ENCODE peak calls at places on chromosomes 16 and 17, in seven cellular contexts. M is psoas muscle; L is lower lobe of right lung; K is astrocyte; B is hepatocyte; H is OCI-LY7; X is CD8-positive, alpha-beta T cell. C is an unnamed sample.
A peak's percentile ranks its signal among the peaks of the same experiment; 100 is the strongest.

GRCh38 chr17:47204722-47205418 is 4.3 kb upstream of the MYL4 start:
- DNase-seq in M (no peak), L (no peak), K (peak; percentile 55), B (no peak), H (peak; percentile 87), X (no peak), C (no peak)

GRCh38 chr17:46942441-46943217 is 19.7 kb downstream of the GOSR2 start:
- DNase-seq in M (peak; percentile 81), L (peak; percentile 71), K (peak; percentile 31), B (peak; percentile 85), H (peak; percentile 79), X (no peak), C (peak; percentile 83)

GRCh38 chr16:8109510-8110369 is 480.6 kb downstream of the TMEM114 start:
- DNase-seq in M (no peak), L (no peak), K (no peak), B (no peak), H (no peak), X (no peak), C (no peak)

GRCh38 chr17:59838196-59838911 is 54.4 kb downstream of the TUBD1 start:
- DNase-seq in M (no peak), L (no peak), K (no peak), B (peak; percentile 20), H (no peak), X (no peak), C (peak; percentile 24)

GRCh38 chr17:77888242-77889134 is 70.0 kb upstream of the TNRC6C start:
- DNase-seq in M (peak; percentile 43), L (peak; percentile 24), K (peak; percentile 6), B (no peak), H (no peak), X (no peak), C (peak; percentile 25)

GRCh38 chr17:33438578-33438977 is 145.5 kb upstream of the ASIC2 start:
- DNase-seq in M (no peak), L (no peak), K (no peak), B (no peak), H (no peak), X (no peak), C (no peak)

GRCh38 chr17:35668807-35669206 is 62.6 kb upstream of the RASL10B start:
- DNase-seq in M (no peak), L (no peak), K (no peak), B (peak; percentile 9), H (no peak), X (no peak), C (no peak)

GRCh38 chr16:4064950-4065352 is 51.3 kb downstream of the ADCY9 start:
- DNase-seq in M (no peak), L (no peak), K (no peak), B (no peak), H (no peak), X (no peak), C (no peak)

GRCh38 chr17:50191070-50192045 is 10.1 kb downstream of the COL1A1 start:
- DNase-seq in M (no peak), L (no peak), K (peak; percentile 65), B (no peak), H (no peak), X (no peak), C (peak; percentile 61)

GRCh38 chr17:49292901-49293300 is 62.3 kb upstream of the PHOSPHO1 start:
- DNase-seq in M (no peak), L (no peak), K (no peak), B (no peak), H (no peak), X (no peak), C (no peak)

GRCh38 chr16:48075398-48075797 is 80.4 kb downstream of the ABCC12 start:
- DNase-seq in M (no peak), L (no peak), K (peak; percentile 76), B (no peak), H (no peak), X (no peak), C (no peak)

GRCh38 chr16:27259710-27260109 is 8.9 kb downstream of the NSMCE1 start:
- DNase-seq in M (no peak), L (no peak), K (no peak), B (no peak), H (no peak), X (no peak), C (no peak)

GRCh38 chr16:30397776-30398659 is 2.8 kb downstream of the ZNF48 start:
- DNase-seq in M (peak; percentile 41), L (no peak), K (no peak), B (no peak), H (no peak), X (no peak), C (no peak)

GRCh38 chr17:44053130-44053872 is 13.2 kb downstream of the LSM12 start:
- DNase-seq in M (no peak), L (no peak), K (no peak), B (no peak), H (no peak), X (no peak), C (no peak)

GRCh38 chr16:77376358-77376757 is 58.5 kb downstream of the ADAMTS18 start:
- DNase-seq in M (no peak), L (no peak), K (no peak), B (no peak), H (peak; percentile 10), X (no peak), C (no peak)

GRCh38 chr16:78551487-78552085 is 452.1 kb downstream of the WWOX start:
- DNase-seq in M (no peak), L (no peak), K (no peak), B (no peak), H (no peak), X (no peak), C (no peak)

GRCh38 chr17:70313450-70313849 is 144.1 kb downstream of the KCNJ2 start:
- DNase-seq in M (no peak), L (no peak), K (peak; percentile 83), B (no peak), H (no peak), X (no peak), C (no peak)

GRCh38 chr16:2422123-2422867 is 7.0 kb upstream of the CCNF start:
- DNase-seq in M (no peak), L (no peak), K (no peak), B (no peak), H (peak; percentile 31), X (no peak), C (no peak)

GRCh38 chr16:83602797-83603735 is 204.7 kb upstream of the HSBP1 start:
- DNase-seq in M (no peak), L (no peak), K (no peak), B (no peak), H (no peak), X (no peak), C (no peak)

GRCh38 chr16:83609178-83609577 is 198.6 kb upstream of the HSBP1 start:
- DNase-seq in M (no peak), L (no peak), K (no peak), B (no peak), H (no peak), X (no peak), C (no peak)

GRCh38 chr16:83603981-83604570 is 203.7 kb upstream of the HSBP1 start:
- DNase-seq in M (no peak), L (no peak), K (no peak), B (no peak), H (no peak), X (no peak), C (no peak)

DNA sequence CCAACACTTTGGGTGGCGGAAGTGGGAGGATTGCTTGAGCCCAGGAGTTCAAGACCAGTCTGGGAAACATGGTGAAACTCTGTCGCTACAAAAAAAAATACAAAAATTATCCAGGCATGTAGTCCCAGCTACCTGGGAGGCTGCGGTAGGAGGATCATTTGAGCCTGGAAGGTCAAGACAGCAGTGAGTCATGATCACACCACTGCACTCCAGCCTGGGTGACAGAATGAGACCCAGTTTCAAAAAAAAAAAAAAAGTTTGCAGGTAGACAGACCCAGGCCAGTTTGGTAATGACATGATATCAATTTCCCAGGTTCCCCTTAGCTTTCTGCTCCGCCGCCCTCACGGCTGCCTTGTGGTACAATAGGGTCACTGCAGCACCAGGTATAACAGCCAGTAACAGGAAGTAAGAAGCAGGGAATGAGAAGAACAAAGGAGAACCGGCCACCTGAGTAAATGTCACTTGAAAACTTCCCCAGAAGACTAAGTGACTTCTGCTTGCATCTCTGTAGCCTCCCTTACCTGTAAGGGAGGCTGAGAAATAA is 201.2 kb upstream of the HSBP1 start:
- DNase-seq in M (no peak), L (no peak), K (no peak), B (peak; percentile 16), H (peak; percentile 10), X (no peak), C (no peak)
- TF ChIP-seq CTCF in M (no peak), L (no peak), K (no peak), B (no peak), H (no peak), X (no peak), C (no peak)

GRCh38 chr17:2705888-2706795 is 5.4 kb downstream of the CLUH start:
- DNase-seq in M (peak; percentile 45), L (peak; percentile 45), K (no peak), B (no peak), H (no peak), X (no peak), C (peak; percentile 63)
- H3K4me1 ChIP-seq in M (peaks cover 51% of the 10 kb centered on the region), L (peaks cover 40% of the 10 kb centered on the region), K (peaks cover 25% of the 10 kb centered on the region), B (peaks cover 36% of the 10 kb centered on the region), H (peaks cover 24% of the 10 kb centered on the region), X (peaks cover 36% of the 10 kb centered on the region), C (peaks cover 19% of the 10 kb centered on the region)

GRCh38 chr17:29295420-29295819 is 1.5 kb upstream of the NUFIP2 start:
- DNase-seq in M (no peak), L (no peak), K (no peak), B (no peak), H (no peak), X (no peak), C (no peak)

GRCh38 chr17:29294580-29294900 is 592 bp upstream of the NUFIP2 start:
- DNase-seq in M (no peak), L (no peak), K (no peak), B (no peak), H (no peak), X (no peak), C (no peak)

GRCh38 chr17:29292992-29293889 is 707 bp downstream of the NUFIP2 start:
- DNase-seq in M (peak; percentile 80), L (peak; percentile 80), K (peak; percentile 16), B (peak; percentile 83), H (peak; percentile 76), X (peak; percentile 12), C (peak; percentile 89)

GRCh38 chr17:29292071-29292991 is 1.6 kb downstream of the NUFIP2 start:
- DNase-seq in M (peak; percentile 81), L (peak; percentile 81), K (no peak), B (peak; percentile 78), H (peak; percentile 62), X (peak; percentile 17), C (peak; percentile 90)

DNA sequence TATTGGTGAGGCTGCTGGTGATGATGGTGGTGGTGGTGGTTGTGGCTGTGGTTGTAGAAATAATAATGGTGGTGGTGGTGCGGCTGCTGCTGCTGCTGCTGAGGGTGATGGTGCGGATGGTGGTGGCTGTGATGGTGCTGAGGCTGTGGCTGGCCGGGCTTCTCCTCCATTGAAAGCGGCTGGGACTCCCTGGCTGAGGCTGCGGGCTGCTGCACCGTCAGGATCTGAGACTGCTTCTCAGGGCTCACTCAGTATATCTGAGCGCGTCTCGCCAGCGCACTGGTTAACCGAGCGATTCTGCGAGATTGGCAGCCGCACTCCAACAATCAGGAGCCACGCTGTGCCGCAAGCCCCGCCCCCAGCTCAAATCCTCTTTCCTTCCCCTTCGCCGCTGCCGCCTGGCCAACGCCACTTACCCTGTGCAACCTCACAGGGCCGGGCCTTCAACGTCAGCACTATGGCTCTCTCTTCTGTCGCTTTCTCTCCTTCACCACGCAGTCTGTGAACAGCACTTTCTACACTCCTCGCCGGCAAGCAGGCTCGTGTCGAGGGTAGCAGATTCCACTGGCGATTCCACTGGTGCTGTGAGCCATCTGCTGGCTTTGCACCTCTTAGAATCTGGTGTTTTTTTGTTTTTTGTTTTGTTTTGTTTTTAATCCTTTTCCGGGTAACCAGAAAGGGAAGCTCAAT is at the start of gene NUFIP2:
- DNase-seq in M (peak; percentile 100), L (peak; percentile 99), K (peak; percentile 94), B (peak; percentile 99), H (peak; percentile 99), X (peak; percentile 94), C (peak; percentile 100)
- TF ChIP-seq CTCF in M (no peak), L (no peak), K (no peak), B (no peak), H (no peak), X (no peak), C (no peak)

GRCh38 chr16:528111-529011 is 849 bp downstream of the CAPN15 start:
- DNase-seq in M (peak; percentile 75), L (no peak), K (peak; percentile 55), B (peak; percentile 75), H (peak; percentile 37), X (no peak), C (no peak)
- H3K4me1 ChIP-seq in M (peaks cover 49% of the 10 kb centered on the region), L (peaks cover 43% of the 10 kb centered on the region), K (peaks cover 37% of the 10 kb centered on the region), B (peaks cover 47% of the 10 kb centered on the region), H (peaks cover 24% of the 10 kb centered on the region), X (peaks cover 35% of the 10 kb centered on the region), C (peaks cover 41% of the 10 kb centered on the region)

C was measured in kidney.